ENCODE peak calls at places on chromosomes 3 and 15, in four cellular contexts. Q is H1, D is K562, W is HepG2. L is an unnamed sample.

GRCh38 chr15:54816406-54816805 is 380.3 kb downstream of the RSL24D1 start:
- DNase-seq in Q (no peak), D (no peak), W (no peak), L (no peak)

GRCh38 chr3:36443042-36443686 is 62.9 kb downstream of the STAC start:
- DNase-seq in Q (no peak), D (no peak), W (no peak), L (no peak)

GRCh38 chr15:89958107-89958805 is 42.9 kb upstream of the ZNF710 start:
- DNase-seq in Q (no peak), D (no peak), W (peak; percentile 24), L (no peak)

GRCh38 chr3:182238141-182238540 is 526.4 kb downstream of the SOX2 start:
- DNase-seq in Q (peak; percentile 64), D (no peak), W (no peak), L (no peak)

GRCh38 chr15:22903961-22904534 is 65.6 kb downstream of the NIPA2 start:
- DNase-seq in Q (no peak), D (no peak), W (no peak), L (no peak)

GRCh38 chr3:67048067-67048715 is 50.1 kb downstream of the KBTBD8 start:
- DNase-seq in Q (no peak), D (no peak), W (no peak), L (no peak)

GRCh38 chr3:14902719-14903118 is 44.7 kb upstream of the NR2C2 start:
- DNase-seq in Q (no peak), D (no peak), W (no peak), L (no peak)

GRCh38 chr3:39148116-39149058 is 5.0 kb downstream of the CSRNP1 start:
- DNase-seq in Q (no peak), D (peak; percentile 54), W (no peak), L (no peak)

GRCh38 chr3:100641471-100642032 is 32.2 kb downstream of the ADGRG7 start:
- DNase-seq in Q (no peak), D (no peak), W (no peak), L (no peak)

GRCh38 chr3:101861978-101862421 is 12.7 kb downstream of the NFKBIZ start:
- DNase-seq in Q (no peak), D (no peak), W (no peak), L (no peak)

GRCh38 chr3:10732292-10732691 is 83.7 kb upstream of the SLC6A11 start:
- DNase-seq in Q (no peak), D (no peak), W (no peak), L (no peak)

GRCh38 chr3:134713673-134714072 is 62.9 kb upstream of the KY start:
- DNase-seq in Q (no peak), D (no peak), W (no peak), L (no peak)

GRCh38 chr15:54803139-54803808 is 393.5 kb downstream of the RSL24D1 start:
- DNase-seq in Q (no peak), D (no peak), W (no peak), L (no peak)

GRCh38 chr15:34239151-34239761 is 14.4 kb downstream of the EMC4 start:
- DNase-seq in Q (no peak), D (no peak), W (peak; percentile 6), L (no peak)

GRCh38 chr15:41022487-41023090 is 69.3 kb downstream of the CHAC1 start:
- DNase-seq in Q (peak; percentile 58), D (peak; percentile 30), W (peak; percentile 28), L (peak; percentile 61)

GRCh38 chr3:171088984-171089754 is 62.6 kb upstream of the SLC2A2 start:
- DNase-seq in Q (no peak), D (no peak), W (peak; percentile 23), L (no peak)

GRCh38 chr3:126659915-126660886 is 5.3 kb upstream of the TXNRD3 start:
- DNase-seq in Q (no peak), D (no peak), W (peak; percentile 28), L (peak; percentile 64)

GRCh38 chr3:127141921-127142730 is 50.8 kb upstream of the PRR23E start:
- DNase-seq in Q (peak; percentile 44), D (no peak), W (peak; percentile 46), L (peak; percentile 90)

GRCh38 chr3:38579146-38579545 is 70.3 kb downstream of the SCN5A start:
- DNase-seq in Q (peak; percentile 61), D (no peak), W (peak; percentile 18), L (peak; percentile 78)

GRCh38 chr3:128784843-128785242 is 58.9 kb downstream of the RAB7A start:
- DNase-seq in Q (no peak), D (no peak), W (no peak), L (no peak)

GRCh38 chr3:20023663-20024417 is 11.8 kb upstream of the PP2D1 start:
- DNase-seq in Q (no peak), D (no peak), W (no peak), L (no peak)

GRCh38 chr15:40282870-40283614 is at the start of gene ANKRD63:
- DNase-seq in Q (no peak), D (peak; percentile 83), W (no peak), L (peak; percentile 81)

DNA sequence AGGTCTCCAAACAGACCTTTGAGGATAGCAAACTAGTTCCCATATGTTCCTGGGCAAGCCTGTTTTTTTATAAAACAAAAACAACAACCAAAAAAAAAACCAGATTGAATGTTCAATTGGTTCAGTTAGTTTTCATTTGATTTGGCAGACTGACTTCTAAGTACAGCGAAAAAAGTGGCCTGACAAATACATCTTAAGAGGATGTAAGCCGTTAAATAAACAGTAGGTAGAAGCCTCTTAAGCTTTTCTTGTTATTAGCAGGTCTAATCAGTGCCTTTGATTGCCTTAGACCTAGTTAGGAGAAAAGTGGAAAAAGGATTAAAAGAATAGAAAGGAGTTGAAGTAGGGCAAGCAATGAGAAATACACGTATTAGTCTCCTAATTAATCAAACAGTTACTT is 13.2 kb downstream of the TSC22D2 start:
- DNase-seq in Q (no peak), D (no peak), W (no peak), L (no peak)
- TF ChIP-seq CHD2 in Q (no peak), D (no peak), W (no peak), L (no peak)

GRCh38 chr15:35545825-35546580 is at the start of gene DPH6:
- DNase-seq in Q (peak; percentile 88), D (peak; percentile 83), W (peak; percentile 67), L (peak; percentile 89)

GRCh38 chr15:35548435-35548834 is 2.5 kb upstream of the DPH6 start:
- DNase-seq in Q (no peak), D (peak; percentile 12), W (no peak), L (no peak)

GRCh38 chr15:35546581-35547381 is 816 bp upstream of the DPH6 start:
- DNase-seq in Q (no peak), D (peak; percentile 30), W (no peak), L (no peak)

GRCh38 chr15:35547775-35548364 is 1.9 kb upstream of the DPH6 start:
- DNase-seq in Q (peak; percentile 65), D (no peak), W (no peak), L (no peak)

GRCh38 chr15:35545316-35545824 is 595 bp downstream of the DPH6 start:
- DNase-seq in Q (no peak), D (peak; percentile 27), W (peak; percentile 6), L (peak; percentile 44)
- TF ChIP-seq SIN3A in Q (no peak), D (no peak), W (no peak), L (peak; percentile 11)

GRCh38 chr3:141125351-141125750 is 74.2 kb downstream of the SPSB4 start:
- DNase-seq in Q (no peak), D (no peak), W (no peak), L (no peak)

GRCh38 chr3:141126661-141127343 is 75.7 kb downstream of the SPSB4 start:
- DNase-seq in Q (no peak), D (no peak), W (no peak), L (no peak)

GRCh38 chr3:141122455-141123030 is 71.4 kb downstream of the SPSB4 start:
- DNase-seq in Q (no peak), D (no peak), W (no peak), L (no peak)

GRCh38 chr3:141124715-141125114 is 73.6 kb downstream of the SPSB4 start:
- DNase-seq in Q (no peak), D (no peak), W (no peak), L (no peak)

DNA sequence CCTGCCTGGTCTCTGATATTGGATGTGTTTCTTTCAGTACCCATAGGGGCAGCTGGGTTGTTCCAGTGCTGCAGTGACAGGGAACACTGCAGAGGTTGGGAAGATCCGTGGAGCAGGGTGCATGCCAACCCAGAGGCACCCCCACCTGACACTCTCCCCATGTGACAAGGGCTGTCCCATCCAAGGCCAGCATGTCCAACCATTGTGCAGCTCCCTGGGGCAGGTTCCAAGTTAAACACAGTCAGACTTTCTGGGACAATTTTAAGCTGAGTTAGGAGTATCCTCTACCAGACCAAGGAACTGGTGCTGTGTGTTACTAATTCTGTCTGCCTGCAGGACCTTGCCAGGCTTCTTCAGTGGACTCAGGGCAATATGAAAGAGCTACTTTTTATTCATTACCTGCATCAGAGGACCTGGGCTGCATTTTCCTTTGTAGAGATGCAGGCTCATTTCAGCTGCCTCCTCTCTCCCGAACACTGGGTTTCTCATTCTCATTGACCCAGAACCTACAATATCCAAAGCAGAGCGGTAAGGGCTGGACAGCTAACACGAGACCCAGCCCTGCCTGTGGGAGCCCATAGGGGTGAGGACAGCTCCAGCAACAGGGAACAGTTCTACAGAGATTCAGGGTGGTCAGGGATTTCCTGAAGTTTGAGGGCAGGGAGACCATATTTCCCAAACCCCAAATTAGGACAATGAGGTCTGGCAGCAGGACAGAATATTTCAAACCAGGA is 72.7 kb downstream of the SPSB4 start:
- DNase-seq in Q (no peak), D (no peak), W (no peak), L (no peak)
- TF ChIP-seq CHD2 in Q (no peak), D (no peak), W (no peak), L (no peak)

DNA sequence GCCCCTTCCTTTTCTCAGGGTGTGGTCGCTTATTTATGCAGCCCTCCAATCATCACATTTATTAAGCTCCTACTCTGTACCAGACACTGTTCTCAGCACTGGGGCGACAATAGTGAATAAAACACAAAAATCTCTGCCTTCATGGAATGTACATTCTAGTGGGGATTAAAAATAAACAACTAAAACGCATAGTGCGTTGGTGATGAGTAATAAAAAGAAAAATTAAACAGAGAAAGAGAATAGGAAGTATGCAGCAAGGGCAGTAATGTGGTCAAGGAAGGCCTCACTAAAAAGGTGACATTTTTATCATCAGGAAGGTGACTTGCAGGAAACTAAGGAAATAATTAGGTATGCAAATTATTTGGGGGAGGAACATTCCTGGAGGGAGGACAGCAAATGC is 5.1 kb downstream of the SLC51B start:
- DNase-seq in Q (no peak), D (no peak), W (no peak), L (no peak)
- TF ChIP-seq SIN3A in Q (no peak), D (no peak), W (no peak), L (no peak)